ENCODE peak calls at places on chromosome 11, in five cellular contexts. O, G, J, P and C are unnamed samples.

GRCh38 chr11:73359930-73360742 is 16.1 kb upstream of the RELT start:
- DNase-seq in G (peak), P (peak), O (no peak), J (peak), C (no peak)

GRCh38 chr11:67558084-67558772 is 25.4 kb upstream of the GSTP1 start:
- DNase-seq in J (no peak), G (no peak), P (no peak), O (no peak), C (peak)

GRCh38 chr11:60987577-60988277 is 16.2 kb downstream of the CD6 start:
- DNase-seq in J (no peak), O (no peak), P (no peak), G (no peak), C (no peak)

GRCh38 chr11:8267831-8268529 is 4.3 kb upstream of the LMO1 start:
- DNase-seq in G (no peak), O (no peak), J (peak), P (no peak), C (no peak)

GRCh38 chr11:14932447-14932846 is 39.7 kb downstream of the CALCA start:
- DNase-seq in G (no peak), J (no peak), O (no peak), P (no peak), C (no peak)

GRCh38 chr11:12461516-12461915 is 84.1 kb downstream of the PARVA start:
- DNase-seq in P (no peak), G (peak), J (no peak), O (no peak), C (no peak)

GRCh38 chr11:28833670-28834069 is 725.5 kb downstream of the METTL15 start:
- DNase-seq in J (no peak), O (peak), G (no peak), P (no peak), C (no peak)

GRCh38 chr11:40683010-40683409 is 776.4 kb downstream of the LRRC4C start:
- DNase-seq in G (no peak), P (no peak), J (no peak), O (no peak), C (no peak)

GRCh38 chr11:121441533-121441932 is 10.6 kb upstream of the SORL1 start:
- DNase-seq in G (no peak), O (no peak), J (no peak), P (no peak), C (no peak)

GRCh38 chr11:58676563-58677135 is 54.2 kb downstream of the CNTF start:
- DNase-seq in P (no peak), G (no peak), O (no peak), J (no peak), C (no peak)

GRCh38 chr11:120130176-120130980 is 7.5 kb downstream of the TRIM29 start:
- DNase-seq in P (no peak), O (no peak), J (no peak), G (no peak), C (no peak)

GRCh38 chr11:34493926-34494595 is 19.5 kb downstream of the ELF5 start:
- DNase-seq in J (no peak), P (no peak), G (no peak), O (no peak), C (no peak)

GRCh38 chr11:85029964-85030363 is 597.2 kb downstream of the DLG2 start:
- DNase-seq in O (no peak), G (no peak), P (no peak), J (no peak), C (no peak)

GRCh38 chr11:75330279-75330678 is 21.2 kb downstream of the ARRB1 start:
- DNase-seq in O (no peak), G (peak), P (no peak), J (no peak), C (no peak)

GRCh38 chr11:128208329-128209220 is 378.8 kb downstream of the ETS1 start:
- DNase-seq in G (no peak), J (no peak), P (no peak), O (peak), C (no peak)

GRCh38 chr11:6458352-6458751 is 15.4 kb downstream of the TRIM3 start:
- DNase-seq in O (no peak), J (no peak), G (no peak), P (no peak), C (no peak)

GRCh38 chr11:69656536-69657455 is 15.8 kb downstream of the CCND1 start:
- DNase-seq in P (no peak), J (peak), G (no peak), O (no peak), C (no peak)

GRCh38 chr11:94315664-94316063 is 11.3 kb downstream of the IZUMO1R start:
- DNase-seq in G (peak), O (no peak), J (no peak), P (no peak), C (no peak)

GRCh38 chr11:87028688-87029087 is 9.0 kb upstream of the TMEM135 start:
- DNase-seq in P (no peak), O (no peak), G (no peak), J (no peak), C (no peak)

GRCh38 chr11:65802841-65803240 is 16.0 kb downstream of the OVOL1 start:
- DNase-seq in G (peak), P (peak), O (no peak), J (no peak), C (peak)

GRCh38 chr11:8793114-8793777 is 110.7 kb downstream of the RPL27A start:
- DNase-seq in J (no peak), P (no peak), G (no peak), O (no peak), C (no peak)

GRCh38 chr11:761526-762108 is 14.4 kb downstream of the TALDO1 start:
- DNase-seq in O (no peak), G (no peak), J (no peak), P (no peak), C (no peak)

GRCh38 chr11:115759622-115760527 is 255.7 kb upstream of the CADM1 start:
- DNase-seq in J (peak), P (no peak), G (peak), O (no peak), C (no peak)

GRCh38 chr11:29554000-29554399 is 462.8 kb downstream of the KCNA4 start:
- DNase-seq in P (no peak), O (no peak), G (no peak), J (no peak), C (no peak)

GRCh38 chr11:35389897-35390462 is 29.4 kb downstream of the SLC1A2 start:
- DNase-seq in J (no peak), P (peak), O (no peak), G (no peak), C (peak)

GRCh38 chr11:47185305-47186075 is 744 bp downstream of the PACSIN3 start:
- DNase-seq in P (no peak), J (peak), O (no peak), G (peak), C (no peak)

GRCh38 chr11:27945323-27945722 is 162.6 kb downstream of the KIF18A start:
- DNase-seq in O (no peak), J (no peak), P (no peak), G (no peak), C (no peak)

GRCh38 chr11:10592331-10592730 is 23.9 kb upstream of the LYVE1 start:
- DNase-seq in O (peak), G (peak), P (no peak), J (no peak), C (no peak)

GRCh38 chr11:59615132-59615636 is 390 bp downstream of the OSBP start:
- DNase-seq in O (no peak), G (peak), J (peak), P (peak), C (peak)

GRCh38 chr11:86548278-86548917 is 124.0 kb downstream of the ME3 start:
- DNase-seq in G (no peak), P (no peak), O (no peak), J (no peak), C (no peak)

GRCh38 chr11:107526197-107526596 is 39.3 kb downstream of the ALKBH8 start:
- DNase-seq in P (no peak), O (no peak), G (no peak), J (no peak), C (no peak)

GRCh38 chr11:62896049-62896448 is 15.4 kb downstream of the SLC3A2 start:
- DNase-seq in P (no peak), J (no peak), G (no peak), O (no peak), C (no peak)

GRCh38 chr11:130390071-130390758 is 38.2 kb downstream of the ADAMTS8 start:
- DNase-seq in G (peak), P (no peak), J (no peak), O (no peak), C (no peak)
- TF ChIP-seq CTCF in G (peak), P (no peak), J (peak), O (peak), C (no peak)

GRCh38 chr11:103894673-103895072 is 141.8 kb upstream of the DDI1 start:
- DNase-seq in O (no peak), J (no peak), G (no peak), P (no peak), C (no peak)
- TF ChIP-seq CTCF in O (no peak), J (no peak), G (no peak), P (no peak), C (no peak)

DNA sequence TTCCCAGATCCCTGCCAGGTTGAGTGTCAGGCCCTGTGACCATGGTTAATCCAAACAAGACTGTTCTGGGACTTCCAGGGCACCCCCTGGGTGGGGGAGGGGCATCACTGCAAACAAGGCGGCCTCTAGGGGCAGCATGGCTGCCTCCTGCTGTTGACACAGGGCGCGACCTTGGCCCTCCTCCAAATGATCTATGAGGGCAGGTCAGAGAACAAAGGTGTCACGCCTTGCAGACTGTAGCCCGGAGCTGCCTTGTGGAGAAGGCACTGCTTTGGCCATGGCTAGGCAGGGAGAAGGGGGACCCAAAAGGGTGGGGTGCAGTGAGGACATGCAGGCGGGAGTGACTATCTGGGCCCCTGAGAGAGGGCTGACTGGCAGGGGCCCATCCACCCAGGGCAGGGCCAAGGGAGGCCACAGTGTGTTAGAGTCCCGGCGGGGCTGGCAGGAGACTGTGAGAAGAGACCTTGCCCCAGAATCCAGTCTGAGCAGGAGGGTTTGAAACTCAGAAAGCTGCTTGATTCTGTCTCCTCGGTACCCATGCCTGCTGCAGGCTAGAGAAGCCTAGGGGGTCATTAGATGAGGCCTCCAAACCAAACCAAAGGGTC is 35.6 kb downstream of the KCNC1 start:
- DNase-seq in O (no peak), P (no peak), G (peak), J (no peak), C (no peak)
- TF ChIP-seq CTCF in O (no peak), P (no peak), G (no peak), J (peak), C (peak)

DNA sequence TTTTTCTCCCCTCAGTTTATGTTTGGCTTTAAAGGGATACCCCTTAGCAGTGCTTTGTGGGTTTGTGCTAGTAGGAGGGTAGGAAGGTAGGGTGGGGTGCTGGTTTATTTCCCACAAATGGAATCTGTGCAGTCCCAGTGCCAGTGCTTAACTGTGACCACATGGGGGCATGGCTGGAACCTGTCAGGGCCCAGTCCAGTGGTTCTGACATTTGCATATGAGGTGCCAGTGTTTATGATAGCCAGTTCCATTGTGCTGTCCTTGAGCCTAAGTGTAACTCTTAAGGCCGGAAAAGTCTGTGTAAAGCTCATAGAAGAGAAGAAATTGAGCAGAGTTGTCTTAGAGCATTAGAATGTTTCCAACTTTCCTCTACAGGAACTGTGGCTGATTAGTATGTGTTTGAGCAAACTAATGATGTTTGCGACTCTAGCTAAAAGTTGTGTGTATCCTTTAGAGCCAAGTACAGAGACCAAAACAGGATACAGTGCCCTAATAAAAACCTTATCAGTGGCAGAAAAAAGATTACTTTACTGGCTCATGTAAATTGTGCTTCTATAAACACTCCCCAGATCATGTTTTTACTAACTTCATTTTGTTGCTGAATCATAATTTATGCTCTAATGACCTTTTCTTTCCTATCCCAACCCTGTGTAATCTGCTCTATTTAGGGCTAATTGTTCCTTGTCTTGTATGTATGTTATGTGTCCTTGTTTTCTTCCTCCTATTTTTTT is 38.1 kb downstream of the DIXDC1 start:
- DNase-seq in G (no peak), O (no peak), J (no peak), P (no peak), C (no peak)
- TF ChIP-seq CTCF in G (no peak), O (peak), J (no peak), P (no peak), C (peak)

GRCh38 chr11:134207538-134208239 is 16.1 kb downstream of the NCAPD3 start:
- DNase-seq in J (peak), G (peak), P (no peak), O (no peak), C (no peak)
- TF ChIP-seq CTCF in J (peak), G (peak), P (peak), O (peak), C (peak)